ENCODE peak calls at places on chromosomes 4 and X, in ten cellular contexts. F, R, Q, U, D, X, O, B, J and M are unnamed samples.

GRCh38 chrX:153226344-153227190 is 47.5 kb downstream of the MAGEA1 start:
- DNase-seq in F (no peak), R (peak; percentile 14), Q (no peak), U (peak; percentile 0), D (peak; percentile 84), X (peak; percentile 86), O (no peak), B (peak; percentile 86), J (no peak), M (peak; percentile 11)

GRCh38 chr4:51880016-51880915 is 37.3 kb downstream of the DCUN1D4 start:
- DNase-seq in F (no peak), R (no peak), Q (no peak), U (no peak), D (no peak), X (no peak), O (no peak), B (no peak), J (no peak), M (no peak)

GRCh38 chr4:33512397-33512796 is 2731.9 kb downstream of the ARAP2 start:
- DNase-seq in F (no peak), R (no peak), Q (no peak), U (no peak), D (no peak), X (no peak), O (no peak), B (no peak), J (no peak), M (no peak)

GRCh38 chrX:45771114-45771513 is 570.4 kb upstream of the DIPK2B start:
- DNase-seq in F (peak; percentile 82), R (no peak), Q (no peak), U (peak; percentile 79), D (peak; percentile 42), X (no peak), O (no peak), B (no peak), J (no peak), M (no peak)

GRCh38 chr4:797066-797465 is 28.9 kb downstream of the CPLX1 start:
- DNase-seq in F (no peak), R (no peak), Q (no peak), U (peak; percentile 44), D (no peak), X (no peak), O (no peak), B (peak; percentile 9), J (peak; percentile 46), M (no peak)

GRCh38 chrX:22922961-22923360 is 76.8 kb upstream of the DDX53 start:
- DNase-seq in F (no peak), R (no peak), Q (no peak), U (no peak), D (no peak), X (no peak), O (no peak), B (no peak), J (no peak), M (no peak)

GRCh38 chrX:23792861-23793553 is 10.0 kb downstream of the SAT1 start:
- DNase-seq in F (no peak), R (no peak), Q (no peak), U (no peak), D (no peak), X (no peak), O (no peak), B (no peak), J (no peak), M (no peak)

GRCh38 chr4:89290727-89291126 is 16.9 kb downstream of the GPRIN3 start:
- DNase-seq in F (no peak), R (peak; percentile 62), Q (no peak), U (no peak), D (no peak), X (no peak), O (no peak), B (no peak), J (no peak), M (no peak)

GRCh38 chrX:138026211-138026610 is 460.3 kb downstream of the ZIC3 start:
- DNase-seq in F (no peak), R (no peak), Q (no peak), U (no peak), D (no peak), X (no peak), O (no peak), B (no peak), J (no peak), M (no peak)

GRCh38 chrX:39506131-39506530 is 591.6 kb downstream of the BCOR start:
- DNase-seq in F (no peak), R (no peak), Q (no peak), U (no peak), D (no peak), X (no peak), O (no peak), B (no peak), J (no peak), M (no peak)

GRCh38 chrX:118847676-118848075 is 24.1 kb downstream of the ZCCHC12 start:
- DNase-seq in F (no peak), R (no peak), Q (peak; percentile 8), U (peak; percentile 63), D (no peak), X (no peak), O (no peak), B (no peak), J (no peak), M (no peak)

GRCh38 chrX:15349046-15349445 is 13.7 kb upstream of the PIGA start:
- DNase-seq in F (peak; percentile 15), R (peak; percentile 11), Q (peak; percentile 8), U (peak; percentile 47), D (no peak), X (no peak), O (no peak), B (no peak), J (peak; percentile 44), M (peak; percentile 17)

GRCh38 chr4:14568356-14568755 is 433.9 kb upstream of the CPEB2 start:
- DNase-seq in F (no peak), R (no peak), Q (no peak), U (no peak), D (no peak), X (no peak), O (no peak), B (no peak), J (no peak), M (no peak)

GRCh38 chr4:41692717-41693345 is 55.7 kb downstream of the PHOX2B start:
- DNase-seq in F (no peak), R (peak; percentile 67), Q (no peak), U (peak; percentile 44), D (no peak), X (peak; percentile 72), O (no peak), B (peak; percentile 48), J (no peak), M (peak; percentile 52)

GRCh38 chrX:10254746-10255145 is 98.0 kb downstream of the CLCN4 start:
- DNase-seq in F (no peak), R (no peak), Q (no peak), U (peak; percentile 22), D (no peak), X (no peak), O (no peak), B (no peak), J (no peak), M (no peak)

GRCh38 chr4:111639876-111640275 is 505.4 kb upstream of the FAM241A start:
- DNase-seq in F (no peak), R (no peak), Q (no peak), U (no peak), D (no peak), X (no peak), O (no peak), B (no peak), J (no peak), M (no peak)

GRCh38 chrX:47586043-47586787 is 4.0 kb downstream of the TIMP1 start:
- DNase-seq in F (no peak), R (no peak), Q (no peak), U (no peak), D (no peak), X (no peak), O (no peak), B (no peak), J (no peak), M (no peak)